ENCODE peak calls at places on chromosomes 3 and 15, in eight cellular contexts. L is colonic mucosa; Q is neural crest cell; W is mucosa of descending colon; F is bronchial epithelial cell; D is ecto neural progenitor cell; M is activated T-helper 1 cell treated with anti-CD3 and anti-CD28 coated beads, Interleukin-12 subunit alpha, Interleukin-12 subunit beta, Interleukin-2, Interleukin-4 antibody, amounts not matched to agents 30 ng/mL and 10 ng/mL and 1 ng/mL, durations not matched to agents 14 hours and 24 hours and 36 hours; V is body of pancreas. I is an unnamed sample.

GRCh38 chr15:40618906-40619305 is 24.9 kb downstream of the KNL1 start:
- DNase-seq in Q (no peak), L (no peak), F (peak; percentile 63), D (no peak), M (no peak), W (no peak), V (no peak), I (no peak)

GRCh38 chr3:183253961-183254815 is 1.1 kb downstream of the B3GNT5 start:
- DNase-seq in D (peak; percentile 76), W (peak; percentile 70), Q (peak; percentile 43), L (peak; percentile 40), F (no peak), M (peak; percentile 5), V (peak; percentile 47), I (peak; percentile 38)

GRCh38 chr15:72112111-72112510 is 5.8 kb downstream of the MYO9A start:
- DNase-seq in F (no peak), D (no peak), L (no peak), V (no peak), M (no peak), Q (no peak), W (no peak), I (no peak)

GRCh38 chr3:118628704-118629341 is 405.8 kb downstream of the IGSF11 start:
- DNase-seq in L (peak; percentile 67), V (peak; percentile 55), F (peak; percentile 77), W (no peak), Q (peak; percentile 79), D (peak; percentile 82), M (no peak), I (peak; percentile 46)

GRCh38 chr3:134663646-134664456 is 13.0 kb upstream of the KY start:
- DNase-seq in M (no peak), V (no peak), W (no peak), F (peak; percentile 17), L (no peak), Q (no peak), D (no peak), I (no peak)

GRCh38 chr3:67916353-67916752 is 261.9 kb upstream of the SUCLG2 start:
- DNase-seq in F (no peak), L (no peak), D (no peak), W (no peak), V (no peak), M (no peak), Q (no peak), I (no peak)

GRCh38 chr15:34304613-34305012 is 33.0 kb downstream of the SLC12A6 start:
- DNase-seq in L (no peak), M (no peak), Q (no peak), W (no peak), F (peak; percentile 36), V (no peak), D (no peak), I (no peak)

GRCh38 chr3:180610981-180611380 is 9.0 kb downstream of the TTC14 start:
- DNase-seq in W (no peak), D (no peak), F (no peak), Q (no peak), M (no peak), V (no peak), L (no peak), I (no peak)

GRCh38 chr3:184466413-184466960 is 86.6 kb downstream of the CHRD start:
- DNase-seq in Q (no peak), D (no peak), M (no peak), V (peak; percentile 12), L (peak; percentile 45), F (no peak), W (no peak), I (no peak)

GRCh38 chr15:29677871-29678431 is 144.3 kb downstream of the TJP1 start:
- DNase-seq in Q (no peak), D (no peak), M (no peak), L (peak; percentile 92), V (peak; percentile 51), F (no peak), W (peak; percentile 91), I (no peak)

GRCh38 chr3:140292684-140293083 is 357.7 kb downstream of the CLSTN2 start:
- DNase-seq in D (no peak), L (peak; percentile 19), M (no peak), F (peak; percentile 85), W (peak; percentile 56), Q (no peak), V (peak; percentile 16), I (no peak)

GRCh38 chr3:196227086-196227485 is 10.8 kb downstream of the SLC51A start:
- DNase-seq in D (no peak), L (no peak), W (no peak), Q (no peak), M (no peak), V (no peak), F (no peak), I (no peak)

GRCh38 chr3:38136272-38136806 is 588 bp downstream of the ACAA1 start:
- DNase-seq in M (no peak), V (peak; percentile 57), W (no peak), L (peak; percentile 53), F (no peak), Q (no peak), D (no peak), I (peak; percentile 26)

I was measured in activated CD4-positive, alpha-beta T cell treated with anti-CD3 and anti-CD28 coated beads for 48 hours.